ENCODE peak calls at places on chromosomes 1 and 21, in five cellular contexts. One of them, this sample, is unnamed.

GRCh38 chr21:42297372-42297771 is 17.8 kb downstream of the TFF3 start:
- DNase-seq in GM20000: no peak
- DNase-seq in RWPE1: no peak
- DNase-seq in astrocyte: no peak
- DNase-seq in Caco-2: no peak
- DNase-seq in this sample: no peak

GRCh38 chr1:4549933-4550332 is 104.5 kb upstream of the AJAP1 start:
- DNase-seq in GM20000: no peak
- DNase-seq in astrocyte: no peak
- DNase-seq in RWPE1: peak; percentile 16
- DNase-seq in Caco-2: peak; percentile 7
- DNase-seq in this sample: no peak

GRCh38 chr1:41399148-41399795 is 38.0 kb downstream of the FOXO6 start:
- DNase-seq in RWPE1: no peak
- DNase-seq in astrocyte: no peak
- DNase-seq in GM20000: no peak
- DNase-seq in Caco-2: no peak
- DNase-seq in this sample: no peak

GRCh38 chr21:38297193-38297592 is 40.4 kb downstream of the KCNJ15 start:
- DNase-seq in astrocyte: peak; percentile 87
- DNase-seq in Caco-2: no peak
- DNase-seq in RWPE1: no peak
- DNase-seq in GM20000: no peak
- DNase-seq in this sample: peak; percentile 78

GRCh38 chr1:94130851-94131595 is 10.1 kb upstream of the ABCA4 start:
- DNase-seq in Caco-2: no peak
- DNase-seq in RWPE1: peak; percentile 24
- DNase-seq in GM20000: no peak
- DNase-seq in astrocyte: peak; percentile 85
- DNase-seq in this sample: peak; percentile 13

GRCh38 chr1:11671544-11672286 is 7.7 kb downstream of the FBXO6 start:
- DNase-seq in RWPE1: no peak
- DNase-seq in astrocyte: no peak
- DNase-seq in GM20000: no peak
- DNase-seq in Caco-2: peak; percentile 45
- DNase-seq in this sample: no peak

GRCh38 chr1:179709841-179710329 is 33.2 kb upstream of the FAM163A start:
- DNase-seq in GM20000: peak; percentile 45
- DNase-seq in RWPE1: no peak
- DNase-seq in astrocyte: peak; percentile 13
- DNase-seq in Caco-2: no peak
- DNase-seq in this sample: no peak

GRCh38 chr21:34126269-34126668 is 52.9 kb downstream of the MRPS6 start:
- DNase-seq in GM20000: no peak
- DNase-seq in Caco-2: no peak
- DNase-seq in RWPE1: peak; percentile 54
- DNase-seq in astrocyte: peak; percentile 58
- DNase-seq in this sample: peak; percentile 77

GRCh38 chr1:172089768-172090510 is 248.6 kb downstream of the DNM3 start:
- DNase-seq in Caco-2: peak; percentile 50
- DNase-seq in GM20000: peak; percentile 42
- DNase-seq in astrocyte: peak; percentile 29
- DNase-seq in RWPE1: peak; percentile 36
- DNase-seq in this sample: no peak

GRCh38 chr1:224996266-224996665 is 66.8 kb downstream of the DNAH14 start:
- DNase-seq in GM20000: no peak
- DNase-seq in astrocyte: peak; percentile 35
- DNase-seq in RWPE1: no peak
- DNase-seq in Caco-2: no peak
- DNase-seq in this sample: no peak

GRCh38 chr1:238558156-238558555 is 667.4 kb upstream of the ZP4 start:
- DNase-seq in GM20000: no peak
- DNase-seq in RWPE1: peak; percentile 32
- DNase-seq in Caco-2: no peak
- DNase-seq in astrocyte: peak; percentile 98
- DNase-seq in this sample: peak; percentile 77

DNA sequence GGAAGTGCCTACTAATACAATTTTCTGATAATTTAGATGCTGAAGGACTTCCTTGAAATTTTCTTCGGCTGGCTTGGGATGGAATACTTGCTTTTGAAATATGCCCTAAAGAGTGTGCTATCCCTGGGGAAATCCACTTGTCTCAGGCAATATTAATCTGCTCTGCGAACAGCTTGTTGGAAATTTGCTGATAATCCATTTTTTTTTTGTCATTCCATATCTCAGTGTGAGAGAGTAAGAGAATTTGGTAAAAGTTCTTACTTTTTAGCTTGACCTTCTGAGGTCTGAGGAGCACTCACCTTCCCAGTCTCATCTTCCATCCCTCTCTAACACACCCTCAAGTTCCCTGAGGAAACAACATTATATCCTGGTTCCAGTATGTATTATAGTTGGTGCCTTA is 36.8 kb downstream of the DNAJC6 start:
- DNase-seq in astrocyte: no peak
- DNase-seq in Caco-2: no peak
- DNase-seq in RWPE1: no peak
- DNase-seq in GM20000: no peak
- DNase-seq in this sample: no peak
- TF ChIP-seq CTCF in astrocyte: no peak
- TF ChIP-seq CTCF in Caco-2: no peak
- TF ChIP-seq CTCF in RWPE1: no peak
- TF ChIP-seq CTCF in GM20000: no peak
- TF ChIP-seq CTCF in this sample: no peak

DNA sequence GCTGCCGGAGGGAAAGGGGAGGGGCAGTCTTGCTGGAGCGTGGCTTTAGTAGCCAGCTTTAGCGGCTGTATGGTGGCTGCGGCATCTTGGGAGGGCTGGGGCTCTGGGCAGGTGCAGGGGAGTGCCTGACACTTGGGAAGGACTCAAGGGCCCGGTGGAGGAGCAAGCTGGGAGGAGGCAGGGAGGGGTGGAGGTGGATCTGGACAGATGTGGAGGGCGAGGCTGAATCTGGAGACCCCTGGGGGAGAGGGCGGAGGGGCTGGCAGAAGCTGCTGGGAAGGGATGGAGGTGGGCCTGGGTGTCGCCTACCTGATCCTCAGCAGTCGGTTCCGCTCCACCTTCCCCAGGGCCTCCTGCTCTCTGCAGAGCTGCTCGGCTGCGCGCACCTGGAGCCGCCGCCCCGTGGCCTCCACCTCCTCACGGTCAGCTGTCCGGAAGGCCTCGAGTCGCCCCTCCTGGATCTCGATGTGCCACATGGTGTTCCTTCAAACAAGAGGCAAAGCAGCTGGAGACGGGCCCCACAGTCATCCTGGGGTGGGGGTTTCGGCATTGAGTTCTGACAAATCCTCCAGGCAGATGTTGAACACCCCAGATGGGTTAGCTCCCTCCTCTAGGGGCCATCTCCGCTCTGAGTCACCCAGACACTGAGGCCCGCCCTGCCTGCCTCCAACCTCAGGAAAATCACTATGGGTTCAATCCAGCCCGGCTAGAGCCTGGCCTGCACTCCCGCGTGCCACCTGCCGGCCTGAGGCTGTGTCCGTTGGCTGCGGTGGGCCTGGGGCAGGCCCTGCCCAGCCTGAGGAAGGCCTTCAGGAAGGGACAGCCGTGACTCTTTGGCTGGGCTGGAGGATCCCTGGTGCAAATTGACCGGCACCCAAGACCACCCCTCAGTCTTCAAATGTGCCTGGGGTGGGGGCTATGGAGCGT is 29.6 kb downstream of the CFAP74 start:
- DNase-seq in GM20000: no peak
- DNase-seq in Caco-2: no peak
- DNase-seq in RWPE1: no peak
- DNase-seq in astrocyte: no peak
- DNase-seq in this sample: no peak
- TF ChIP-seq CTCF in GM20000: no peak
- TF ChIP-seq CTCF in Caco-2: no peak
- TF ChIP-seq CTCF in RWPE1: no peak
- TF ChIP-seq CTCF in astrocyte: no peak
- TF ChIP-seq CTCF in this sample: no peak

GRCh38 chr1:18743233-18743632 is 112.6 kb downstream of the PAX7 start:
- DNase-seq in astrocyte: no peak
- DNase-seq in GM20000: no peak
- DNase-seq in Caco-2: no peak
- DNase-seq in RWPE1: no peak
- DNase-seq in this sample: no peak
- TF ChIP-seq CTCF in astrocyte: no peak
- TF ChIP-seq CTCF in GM20000: no peak
- TF ChIP-seq CTCF in Caco-2: no peak
- TF ChIP-seq CTCF in RWPE1: no peak
- TF ChIP-seq CTCF in this sample: peak; percentile 7

GRCh38 chr1:212713465-212714136 is 14.0 kb upstream of the BATF3 start:
- DNase-seq in GM20000: no peak
- DNase-seq in Caco-2: no peak
- DNase-seq in astrocyte: no peak
- DNase-seq in RWPE1: no peak
- DNase-seq in this sample: no peak

GRCh38 chr1:212719633-212720032 is 20.0 kb upstream of the BATF3 start:
- DNase-seq in Caco-2: no peak
- DNase-seq in RWPE1: no peak
- DNase-seq in astrocyte: no peak
- DNase-seq in GM20000: no peak
- DNase-seq in this sample: no peak

GRCh38 chr1:212722270-212722945 is 22.8 kb upstream of the BATF3 start:
- DNase-seq in Caco-2: no peak
- DNase-seq in astrocyte: no peak
- DNase-seq in GM20000: no peak
- DNase-seq in RWPE1: no peak
- DNase-seq in this sample: no peak

GRCh38 chr1:212721388-212722247 is 22.0 kb upstream of the BATF3 start:
- DNase-seq in GM20000: no peak
- DNase-seq in RWPE1: peak; percentile 45
- DNase-seq in Caco-2: peak; percentile 60
- DNase-seq in astrocyte: peak; percentile 87
- DNase-seq in this sample: peak; percentile 82

DNA sequence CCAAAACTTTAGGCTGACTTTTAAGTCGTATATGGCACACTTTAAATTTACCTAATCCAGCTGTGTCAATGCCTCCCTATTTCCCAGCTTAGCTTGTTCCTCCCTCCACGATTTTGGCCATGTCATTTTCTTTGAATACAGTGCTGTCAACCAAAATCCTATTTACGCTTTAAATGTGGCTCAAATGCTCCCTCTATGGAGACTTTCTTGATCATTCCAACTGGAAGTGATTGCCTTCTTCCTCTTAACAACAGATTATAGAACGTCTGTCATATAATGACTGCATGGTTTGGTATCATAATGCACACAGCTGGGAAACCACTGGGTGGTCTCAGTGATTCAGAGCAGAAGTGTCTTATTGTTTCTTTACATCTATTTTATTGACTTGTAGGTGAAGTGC is 18.9 kb upstream of the BATF3 start:
- DNase-seq in RWPE1: no peak
- DNase-seq in astrocyte: no peak
- DNase-seq in GM20000: no peak
- DNase-seq in Caco-2: no peak
- DNase-seq in this sample: no peak
- TF ChIP-seq CTCF in RWPE1: no peak
- TF ChIP-seq CTCF in astrocyte: no peak
- TF ChIP-seq CTCF in GM20000: no peak
- TF ChIP-seq CTCF in Caco-2: peak; percentile 27
- TF ChIP-seq CTCF in this sample: peak; percentile 28

DNA sequence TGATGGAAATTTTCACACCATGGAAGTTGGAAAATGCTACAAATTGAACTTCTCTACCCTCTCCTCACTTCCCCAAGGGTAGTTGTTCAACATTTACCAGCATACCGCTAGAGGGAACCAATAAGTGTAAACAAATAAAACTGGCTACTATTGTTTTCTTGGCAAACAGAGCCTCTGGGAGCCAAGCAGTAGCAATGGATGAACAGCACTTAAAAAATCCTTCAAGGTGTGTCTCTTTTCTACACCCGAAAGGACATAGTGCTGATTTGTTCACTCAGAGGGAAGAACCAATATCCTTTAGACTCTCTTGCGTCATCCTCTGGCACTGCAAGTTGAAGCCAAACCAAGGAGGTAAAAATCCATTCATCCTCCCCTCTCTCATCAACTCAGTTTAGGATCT is 161.5 kb downstream of the TBX15 start:
- DNase-seq in GM20000: no peak
- DNase-seq in RWPE1: peak; percentile 7
- DNase-seq in Caco-2: no peak
- DNase-seq in astrocyte: no peak
- DNase-seq in this sample: no peak
- TF ChIP-seq CTCF in GM20000: no peak
- TF ChIP-seq CTCF in RWPE1: no peak
- TF ChIP-seq CTCF in Caco-2: no peak
- TF ChIP-seq CTCF in astrocyte: no peak
- TF ChIP-seq CTCF in this sample: no peak

GRCh38 chr21:25361097-25361496 is 246.2 kb downstream of the MRPL39 start:
- DNase-seq in Caco-2: no peak
- DNase-seq in astrocyte: no peak
- DNase-seq in GM20000: no peak
- DNase-seq in RWPE1: no peak
- DNase-seq in this sample: no peak

GRCh38 chr21:25361765-25362164 is 245.5 kb downstream of the MRPL39 start:
- DNase-seq in GM20000: no peak
- DNase-seq in RWPE1: no peak
- DNase-seq in Caco-2: no peak
- DNase-seq in astrocyte: no peak
- DNase-seq in this sample: no peak

GRCh38 chr21:25359724-25360123 is 247.6 kb downstream of the MRPL39 start:
- DNase-seq in astrocyte: no peak
- DNase-seq in Caco-2: no peak
- DNase-seq in RWPE1: no peak
- DNase-seq in GM20000: no peak
- DNase-seq in this sample: no peak

GRCh38 chr21:25362375-25363267 is 244.7 kb downstream of the MRPL39 start:
- DNase-seq in GM20000: no peak
- DNase-seq in astrocyte: no peak
- DNase-seq in RWPE1: no peak
- DNase-seq in Caco-2: no peak
- DNase-seq in this sample: no peak

GRCh38 chr21:25360593-25360992 is 246.7 kb downstream of the MRPL39 start:
- DNase-seq in Caco-2: peak; percentile 1
- DNase-seq in RWPE1: no peak
- DNase-seq in astrocyte: no peak
- DNase-seq in GM20000: no peak
- DNase-seq in this sample: peak; percentile 19
- TF ChIP-seq CTCF in Caco-2: no peak
- TF ChIP-seq CTCF in RWPE1: no peak
- TF ChIP-seq CTCF in astrocyte: peak; percentile 28
- TF ChIP-seq CTCF in GM20000: peak; percentile 5
- TF ChIP-seq CTCF in this sample: peak; percentile 65

GRCh38 chr1:109740615-109741373 is at the start of gene GSTM3:
- DNase-seq in astrocyte: peak; percentile 1
- DNase-seq in Caco-2: no peak
- DNase-seq in RWPE1: no peak
- DNase-seq in GM20000: no peak
- DNase-seq in this sample: no peak
- TF ChIP-seq CTCF in astrocyte: no peak
- TF ChIP-seq CTCF in Caco-2: no peak
- TF ChIP-seq CTCF in RWPE1: no peak
- TF ChIP-seq CTCF in GM20000: no peak
- TF ChIP-seq CTCF in this sample: no peak

GRCh38 chr1:51569284-51570062 is 47.4 kb upstream of the OSBPL9 start:
- DNase-seq in Caco-2: peak; percentile 65
- DNase-seq in astrocyte: peak; percentile 86
- DNase-seq in GM20000: peak; percentile 35
- DNase-seq in RWPE1: peak; percentile 77
- DNase-seq in this sample: peak; percentile 82
- TF ChIP-seq CTCF in Caco-2: peak; percentile 7
- TF ChIP-seq CTCF in astrocyte: no peak
- TF ChIP-seq CTCF in GM20000: no peak
- TF ChIP-seq CTCF in RWPE1: no peak
- TF ChIP-seq CTCF in this sample: peak; percentile 43